ENCODE peak calls at places on chromosomes 12 and 14, in four cellular contexts. D, X, E and G are unnamed samples.

GRCh38 chr12:52248541-52249035 is 15.5 kb downstream of the KRT7 start:
- DNase-seq in X (no peak), D (peak), E (no peak), G (no peak)

GRCh38 chr12:74415633-74416032 is 122.0 kb upstream of the ATXN7L3B start:
- DNase-seq in E (peak), D (peak), X (peak), G (no peak)

GRCh38 chr12:84561362-84561761 is 351.2 kb downstream of the SLC6A15 start:
- DNase-seq in X (no peak), D (no peak), E (no peak), G (no peak)

GRCh38 chr12:6836851-6837250 is 3.9 kb upstream of the GNB3 start:
- DNase-seq in D (no peak), E (no peak), X (no peak), G (no peak)

GRCh38 chr12:64311877-64312276 is 78.7 kb downstream of the C12orf56 start:
- DNase-seq in X (no peak), E (no peak), D (no peak), G (no peak)

GRCh38 chr12:60212159-60213000 is 616.6 kb downstream of the SLC16A7 start:
- DNase-seq in E (no peak), D (no peak), X (no peak), G (no peak)

GRCh38 chr12:2061402-2061801 is 8.6 kb downstream of the CACNA1C start:
- DNase-seq in E (no peak), X (no peak), D (no peak), G (no peak)

GRCh38 chr12:52267266-52267665 is 7.2 kb upstream of the KRT86 start:
- DNase-seq in D (no peak), X (no peak), E (no peak), G (no peak)

GRCh38 chr12:4607056-4607455 is 41.8 kb downstream of the AKAP3 start:
- DNase-seq in D (no peak), X (no peak), E (no peak), G (no peak)

GRCh38 chr14:23352506-23353432 is at the start of gene SLC22A17:
- DNase-seq in X (peak), E (no peak), D (peak), G (no peak)

GRCh38 chr14:103087343-103087835 is 3.4 kb downstream of the LBHD2 start:
- DNase-seq in E (no peak), D (no peak), X (no peak), G (no peak)

GRCh38 chr12:6145584-6145983 is 21.1 kb upstream of the VWF start:
- DNase-seq in D (no peak), E (no peak), X (no peak), G (no peak)

GRCh38 chr14:68042591-68043210 is 223.1 kb downstream of the RAD51B start:
- DNase-seq in X (no peak), D (no peak), E (no peak), G (no peak)

GRCh38 chr12:40188558-40189320 is 36.1 kb upstream of the LRRK2 start:
- DNase-seq in D (no peak), E (no peak), X (no peak), G (no peak)

GRCh38 chr12:14910090-14910915 is 24.6 kb upstream of the MGP start:
- DNase-seq in D (no peak), E (no peak), X (peak), G (no peak)

GRCh38 chr12:93072340-93072739 is 143.2 kb upstream of the EEA1 start:
- DNase-seq in E (no peak), D (no peak), X (no peak), G (no peak)

GRCh38 chr12:68963456-68963859 is 30.5 kb upstream of the CPM start:
- DNase-seq in E (no peak), D (no peak), X (no peak), G (no peak)

GRCh38 chr14:35366521-35366976 is 38.0 kb downstream of the NFKBIA start:
- DNase-seq in X (no peak), E (no peak), D (no peak), G (no peak)

GRCh38 chr14:36313898-36314297 is 6.5 kb downstream of the MBIP start:
- DNase-seq in X (no peak), D (no peak), E (no peak), G (no peak)

GRCh38 chr12:4643747-4644146 is 5.1 kb downstream of the AKAP3 start:
- DNase-seq in X (no peak), E (peak), D (no peak), G (no peak)

GRCh38 chr14:96148631-96149030 is 56.0 kb upstream of the BDKRB2 start:
- DNase-seq in X (no peak), D (no peak), E (no peak), G (no peak)

GRCh38 chr14:71465316-71465715 is 466.9 kb upstream of the RGS6 start:
- DNase-seq in D (no peak), E (no peak), X (no peak), G (no peak)

GRCh38 chr12:43692064-43692463 is 66.5 kb downstream of the PUS7L start:
- DNase-seq in E (no peak), D (no peak), X (peak), G (no peak)

GRCh38 chr14:79057333-79057732 is 887.2 kb downstream of the NRXN3 start:
- DNase-seq in X (no peak), D (no peak), E (no peak), G (no peak)

GRCh38 chr14:79056879-79057278 is 886.7 kb downstream of the NRXN3 start:
- DNase-seq in D (no peak), X (no peak), E (no peak), G (no peak)

GRCh38 chr14:79051009-79051710 is 881.0 kb downstream of the NRXN3 start:
- DNase-seq in X (no peak), D (no peak), E (no peak), G (no peak)

DNA sequence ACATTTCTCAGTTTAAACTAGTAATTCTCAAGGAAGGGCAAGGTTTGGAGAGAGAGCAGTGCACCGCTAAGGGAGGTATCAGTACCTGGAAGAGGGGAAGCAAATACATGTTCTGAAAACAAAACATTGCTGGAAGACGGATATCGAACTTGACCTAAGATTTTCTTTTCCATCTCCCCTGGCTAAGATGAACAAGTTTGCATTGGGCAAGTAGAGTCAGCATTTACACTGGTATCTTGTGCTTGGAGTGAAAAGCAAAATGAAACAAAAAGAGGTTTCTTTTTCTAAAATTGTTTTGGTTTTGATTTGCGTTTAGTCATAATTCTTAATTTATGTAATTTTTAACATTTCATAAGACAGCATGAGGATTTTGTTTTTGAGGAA is 881.5 kb downstream of the NRXN3 start:
- DNase-seq in X (no peak), D (no peak), E (no peak), G (no peak)
- TF ChIP-seq CTCF in X (no peak), D (no peak), E (no peak), G (no peak)

GRCh38 chr12:121404734-121405133 is 4.8 kb downstream of the RNF34 start:
- DNase-seq in D (no peak), E (no peak), X (no peak), G (no peak)

GRCh38 chr12:121397521-121397920 is 2.4 kb upstream of the RNF34 start:
- DNase-seq in X (no peak), D (no peak), E (no peak), G (no peak)

GRCh38 chr12:121403721-121404120 is 3.8 kb downstream of the RNF34 start:
- DNase-seq in E (no peak), D (no peak), X (no peak), G (no peak)

GRCh38 chr12:121400332-121401139 is 618 bp downstream of the RNF34 start:
- DNase-seq in E (peak), X (peak), D (peak), G (no peak)

DNA sequence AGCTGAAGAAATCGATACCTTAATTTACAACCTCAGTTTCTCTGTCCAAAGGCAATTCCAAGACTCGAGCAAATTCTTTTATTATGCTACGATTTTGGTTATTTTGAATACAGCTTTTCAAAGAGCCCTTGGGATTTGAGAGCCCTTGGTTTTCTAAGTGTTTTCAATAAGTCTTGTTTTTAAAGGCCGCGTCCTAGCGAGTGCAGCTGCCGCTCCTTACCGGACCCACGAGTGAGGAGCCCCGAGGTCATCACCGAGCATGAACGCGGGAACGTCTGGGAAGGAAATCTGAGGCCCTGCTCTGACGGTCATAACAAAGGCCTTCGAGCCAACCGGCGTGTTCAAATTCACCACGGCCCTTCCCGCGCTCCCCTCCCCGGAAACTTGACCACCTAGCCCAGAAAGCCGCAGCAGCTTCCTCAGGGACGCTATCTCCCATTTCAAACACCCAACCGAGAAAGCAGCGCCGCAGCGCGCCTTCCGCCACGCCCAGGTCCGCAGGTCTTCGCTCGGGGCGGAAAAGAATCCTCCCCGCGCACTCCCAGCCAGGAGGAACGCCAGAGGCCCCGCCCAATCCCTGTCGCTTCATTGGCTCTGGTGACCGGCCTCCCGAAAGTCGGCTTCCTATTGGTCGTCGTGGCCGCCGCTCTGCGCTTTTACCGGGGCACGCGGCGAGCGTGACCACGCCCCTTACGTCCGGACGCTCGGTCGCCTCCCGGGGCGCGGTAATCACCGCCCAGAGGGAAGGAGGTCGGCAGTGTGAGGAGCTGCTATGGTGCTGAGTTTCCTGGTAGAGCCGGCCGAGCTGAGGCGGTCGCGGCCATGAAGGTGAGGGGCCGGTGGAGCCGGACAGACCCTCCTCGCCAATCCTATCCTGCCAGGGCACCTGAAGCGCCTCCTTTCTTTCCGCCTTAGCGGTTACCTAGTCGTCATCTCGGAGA is at the start of gene RNF34:
- DNase-seq in X (peak), D (peak), E (peak), G (peak)
- TF ChIP-seq CTCF in X (no peak), D (no peak), E (no peak), G (no peak)

DNA sequence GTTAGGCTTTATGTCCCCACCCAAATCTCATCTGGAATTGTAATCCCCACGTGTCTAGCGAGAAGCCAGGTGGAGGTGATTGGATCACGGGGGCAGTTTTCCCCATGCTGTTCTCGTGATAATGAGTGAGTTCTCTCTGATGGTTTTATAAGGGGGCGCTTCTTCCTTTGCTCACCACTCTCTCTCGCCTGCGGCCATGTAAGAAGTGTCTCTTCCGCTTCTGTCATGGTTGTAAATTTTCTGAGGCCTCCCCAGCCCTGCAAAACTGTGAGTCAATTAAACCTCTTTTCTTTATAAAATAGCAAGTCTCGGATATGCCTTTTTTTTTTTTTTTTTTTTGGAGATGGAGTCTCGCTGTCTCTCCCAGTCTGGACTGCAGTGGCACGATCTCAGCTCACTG is 13.3 kb downstream of the IL31 start:
- DNase-seq in D (no peak), E (no peak), X (no peak), G (no peak)
- TF ChIP-seq CTCF in D (no peak), E (no peak), X (no peak), G (no peak)

GRCh38 chr14:100145682-100146464 is 13.6 kb downstream of the DEGS2 start:
- DNase-seq in D (no peak), X (no peak), E (no peak), G (no peak)

GRCh38 chr14:100144996-100145646 is 14.3 kb downstream of the DEGS2 start:
- DNase-seq in D (peak), E (no peak), X (no peak), G (no peak)

GRCh38 chr14:100147181-100147631 is 12.2 kb downstream of the DEGS2 start:
- DNase-seq in X (no peak), D (no peak), E (peak), G (no peak)

GRCh38 chr14:100147691-100148464 is 11.6 kb downstream of the DEGS2 start:
- DNase-seq in X (no peak), D (no peak), E (no peak), G (no peak)

GRCh38 chr14:100146548-100147091 is 12.8 kb downstream of the DEGS2 start:
- DNase-seq in D (no peak), E (no peak), X (no peak), G (no peak)
- TF ChIP-seq CTCF in D (no peak), E (peak), X (no peak), G (no peak)